ENCODE peak calls at places on chromosomes 1 and 21, in ten cellular contexts. Y is EL; I is stimulated activated CD4-positive, alpha-beta T cell treated with anti-CD3 and anti-CD28 coated beads, Interleukin-4, amount 100 ng/mL, for 48 hours; C is GDM1; O is neuronal stem cell; T is ACHN; M is neural crest cell; U is IMR-90; D is adrenal gland; K is GM20000. V is an unnamed sample.

GRCh38 chr1:207654320-207654719 is 9.4 kb downstream of the CR1L start:
- DNase-seq in Y (no peak), I (no peak), C (no peak), O (no peak), T (peak), M (no peak), U (peak), D (no peak), K (no peak), V (no peak)

GRCh38 chr1:18948048-18948912 is 8.2 kb downstream of the IFFO2 start:
- DNase-seq in Y (peak), I (no peak), C (peak), O (no peak), T (peak), M (no peak), U (no peak), D (peak), K (no peak), V (peak)

GRCh38 chr21:41706678-41707077 is 60.2 kb downstream of the RIPK4 start:
- DNase-seq in Y (peak), I (peak), C (no peak), O (no peak), T (no peak), M (no peak), U (peak), D (no peak), K (no peak), V (no peak)

GRCh38 chr1:151626740-151627139 is 14.9 kb downstream of the SNX27 start:
- DNase-seq in Y (no peak), I (no peak), C (no peak), O (no peak), T (no peak), M (no peak), U (no peak), D (no peak), K (no peak), V (no peak)

GRCh38 chr1:218900621-218901020 is 273.1 kb upstream of the LYPLAL1 start:
- DNase-seq in Y (no peak), I (no peak), C (no peak), O (no peak), T (no peak), M (no peak), U (no peak), D (no peak), K (no peak), V (no peak)

GRCh38 chr1:193799948-193800690 is 613.7 kb upstream of the B3GALT2 start:
- DNase-seq in Y (peak), I (no peak), C (no peak), O (no peak), T (no peak), M (no peak), U (peak), D (no peak), K (no peak), V (no peak)

GRCh38 chr21:31493350-31493880 is 149.4 kb upstream of the TIAM1 start:
- DNase-seq in Y (no peak), I (no peak), C (no peak), O (no peak), T (no peak), M (no peak), U (no peak), D (no peak), K (no peak), V (no peak)

GRCh38 chr21:34813266-34813886 is 144.6 kb downstream of the CLIC6 start:
- DNase-seq in Y (peak), I (no peak), C (no peak), O (no peak), T (no peak), M (no peak), U (peak), D (no peak), K (no peak), V (peak)

GRCh38 chr21:38787461-38788274 is 18.1 kb upstream of the ETS2 start:
- DNase-seq in Y (peak), I (no peak), C (no peak), O (no peak), T (peak), M (no peak), U (peak), D (peak), K (no peak), V (peak)

GRCh38 chr1:88873737-88874374 is 17.5 kb downstream of the GTF2B start:
- DNase-seq in Y (no peak), I (no peak), C (no peak), O (no peak), T (no peak), M (no peak), U (peak), D (no peak), K (no peak), V (no peak)

GRCh38 chr21:34974162-34974981 is 74.7 kb downstream of the RUNX1 start:
- DNase-seq in Y (no peak), I (peak), C (no peak), O (no peak), T (peak), M (no peak), U (peak), D (no peak), K (peak), V (no peak)

GRCh38 chr1:56291374-56291841 is 288.0 kb downstream of the PLPP3 start:
- DNase-seq in Y (no peak), I (no peak), C (no peak), O (no peak), T (no peak), M (no peak), U (no peak), D (peak), K (no peak), V (peak)

GRCh38 chr1:903721-904270 is 19.9 kb upstream of the SAMD11 start:
- DNase-seq in Y (no peak), I (no peak), C (no peak), O (no peak), T (no peak), M (no peak), U (no peak), D (no peak), K (peak), V (peak)

GRCh38 chr1:28642056-28642846 is 616 bp downstream of the TAF12 start:
- DNase-seq in Y (peak), I (peak), C (no peak), O (peak), T (peak), M (peak), U (peak), D (no peak), K (peak), V (peak)

GRCh38 chr1:207134550-207134949 is 30.5 kb downstream of the C4BPA start:
- DNase-seq in Y (no peak), I (no peak), C (no peak), O (no peak), T (no peak), M (no peak), U (no peak), D (no peak), K (no peak), V (no peak)

GRCh38 chr1:198876371-198876871 is 237.6 kb downstream of the PTPRC start:
- DNase-seq in Y (no peak), I (no peak), C (no peak), O (peak), T (no peak), M (peak), U (no peak), D (no peak), K (no peak), V (no peak)

GRCh38 chr1:91850708-91851107 is 35.2 kb downstream of the TGFBR3 start:
- DNase-seq in Y (no peak), I (no peak), C (no peak), O (no peak), T (no peak), M (no peak), U (no peak), D (no peak), K (no peak), V (no peak)

GRCh38 chr1:158310623-158311022 is 20.7 kb downstream of the CD1B start:
- DNase-seq in Y (no peak), I (no peak), C (no peak), O (no peak), T (no peak), M (no peak), U (no peak), D (no peak), K (no peak), V (no peak)

GRCh38 chr1:247210062-247210385 is 38.2 kb upstream of the ZNF124 start:
- DNase-seq in Y (no peak), I (no peak), C (no peak), O (no peak), T (no peak), M (no peak), U (peak), D (no peak), K (no peak), V (no peak)

GRCh38 chr1:164983023-164983650 is 373.4 kb downstream of the LMX1A start:
- DNase-seq in Y (no peak), I (no peak), C (no peak), O (no peak), T (no peak), M (no peak), U (no peak), D (no peak), K (no peak), V (no peak)

GRCh38 chr1:212684076-212684475 is 15.6 kb downstream of the BATF3 start:
- DNase-seq in Y (no peak), I (no peak), C (no peak), O (no peak), T (no peak), M (no peak), U (peak), D (no peak), K (no peak), V (no peak)

GRCh38 chr1:85587846-85588245 is 7.3 kb downstream of the CCN1 start:
- DNase-seq in Y (peak), I (no peak), C (no peak), O (no peak), T (no peak), M (no peak), U (no peak), D (no peak), K (no peak), V (no peak)

GRCh38 chr1:162166934-162167615 is 97.6 kb downstream of the NOS1AP start:
- DNase-seq in Y (no peak), I (no peak), C (no peak), O (no peak), T (no peak), M (no peak), U (no peak), D (no peak), K (no peak), V (no peak)

GRCh38 chr1:26780344-26780957 is 7.3 kb upstream of the PIGV start:
- DNase-seq in Y (no peak), I (no peak), C (no peak), O (no peak), T (no peak), M (no peak), U (no peak), D (no peak), K (no peak), V (peak)

GRCh38 chr1:166273618-166274017 is 106.8 kb upstream of the FAM78B start:
- DNase-seq in Y (no peak), I (no peak), C (no peak), O (no peak), T (no peak), M (no peak), U (no peak), D (no peak), K (no peak), V (no peak)

GRCh38 chr1:26472330-26472900 is at the start of gene HMGN2:
- DNase-seq in Y (peak), I (peak), C (no peak), O (peak), T (peak), M (peak), U (peak), D (peak), K (peak), V (peak)

GRCh38 chr1:229993060-229993459 is 74.0 kb upstream of the GALNT2 start:
- DNase-seq in Y (no peak), I (no peak), C (no peak), O (no peak), T (no peak), M (no peak), U (no peak), D (no peak), K (no peak), V (no peak)

GRCh38 chr1:228149341-228150020 is at the start of gene GJC2:
- DNase-seq in Y (peak), I (no peak), C (no peak), O (no peak), T (no peak), M (no peak), U (peak), D (no peak), K (no peak), V (peak)

GRCh38 chr1:178337091-178337726 is 159.6 kb downstream of the CLEC20A start:
- DNase-seq in Y (peak), I (no peak), C (peak), O (no peak), T (no peak), M (no peak), U (no peak), D (no peak), K (no peak), V (no peak)

GRCh38 chr1:60915441-60915840 is 166.9 kb upstream of the NFIA start:
- DNase-seq in Y (no peak), I (no peak), C (no peak), O (no peak), T (no peak), M (no peak), U (no peak), D (no peak), K (no peak), V (no peak)

GRCh38 chr1:90809093-90809492 is 92.0 kb upstream of the BARHL2 start:
- DNase-seq in Y (no peak), I (no peak), C (no peak), O (no peak), T (peak), M (no peak), U (no peak), D (no peak), K (no peak), V (no peak)

GRCh38 chr1:115656461-115657077 is 14.8 kb downstream of the VANGL1 start:
- DNase-seq in Y (no peak), I (no peak), C (no peak), O (no peak), T (no peak), M (no peak), U (no peak), D (peak), K (no peak), V (peak)

GRCh38 chr1:161091796-161092507 is 2.6 kb upstream of the NECTIN4 start:
- DNase-seq in Y (no peak), I (no peak), C (no peak), O (no peak), T (no peak), M (no peak), U (no peak), D (no peak), K (no peak), V (peak)

GRCh38 chr1:119626146-119626545 is 21.9 kb downstream of the ZNF697 start:
- DNase-seq in Y (no peak), I (no peak), C (no peak), O (no peak), T (no peak), M (no peak), U (no peak), D (no peak), K (no peak), V (no peak)

GRCh38 chr21:38804617-38805281 is 980 bp upstream of the ETS2 start:
- DNase-seq in Y (peak), I (no peak), C (peak), O (no peak), T (peak), M (peak), U (peak), D (peak), K (peak), V (peak)

GRCh38 chr1:18233176-18233864 is 125.7 kb downstream of the IGSF21 start:
- DNase-seq in Y (no peak), I (no peak), C (no peak), O (no peak), T (no peak), M (no peak), U (no peak), D (no peak), K (no peak), V (no peak)

GRCh38 chr1:33099290-33100118 is 18.6 kb downstream of the AZIN2 start:
- DNase-seq in Y (peak), I (peak), C (peak), O (no peak), T (peak), M (no peak), U (peak), D (no peak), K (peak), V (peak)

GRCh38 chr1:216903389-216903754 is 180.1 kb upstream of the ESRRG start:
- DNase-seq in Y (peak), I (no peak), C (no peak), O (no peak), T (peak), M (no peak), U (peak), D (no peak), K (no peak), V (no peak)

GRCh38 chr21:45363921-45364463 is 41.0 kb upstream of the COL18A1 start:
- DNase-seq in Y (peak), I (peak), C (no peak), O (no peak), T (peak), M (no peak), U (peak), D (peak), K (peak), V (peak)

GRCh38 chr1:91864017-91864700 is 21.8 kb downstream of the TGFBR3 start:
- DNase-seq in Y (peak), I (no peak), C (no peak), O (no peak), T (no peak), M (no peak), U (peak), D (no peak), K (no peak), V (peak)